ENCODE peak calls at places on chromosomes 6 and 20, in nine cellular contexts. One of them, this sample, is unnamed.

GRCh38 chr6:146422789-146423188 is 120.8 kb upstream of the RAB32 start:
- DNase-seq in lower lobe of right lung: no peak
- DNase-seq in left ventricle myocardium inferior: no peak
- DNase-seq in prostate gland: no peak
- DNase-seq in stomach: no peak
- DNase-seq in heart left ventricle: no peak
- DNase-seq in psoas muscle: no peak
- DNase-seq in fibroblast of lung: no peak
- DNase-seq in A673: no peak
- DNase-seq in this sample: no peak

GRCh38 chr20:58891686-58892125 is 39.2 kb downstream of the GNAS start:
- DNase-seq in prostate gland: no peak
- DNase-seq in fibroblast of lung: peak; percentile 45
- DNase-seq in lower lobe of right lung: peak; percentile 66
- DNase-seq in stomach: peak; percentile 37
- DNase-seq in left ventricle myocardium inferior: peak; percentile 29
- DNase-seq in A673: peak; percentile 66
- DNase-seq in heart left ventricle: peak; percentile 70
- DNase-seq in psoas muscle: peak; percentile 53
- DNase-seq in this sample: no peak

GRCh38 chr20:59483481-59483880 is 120.9 kb upstream of the PHACTR3 start:
- DNase-seq in left ventricle myocardium inferior: no peak
- DNase-seq in prostate gland: no peak
- DNase-seq in psoas muscle: no peak
- DNase-seq in lower lobe of right lung: no peak
- DNase-seq in heart left ventricle: no peak
- DNase-seq in A673: no peak
- DNase-seq in stomach: no peak
- DNase-seq in fibroblast of lung: no peak
- DNase-seq in this sample: no peak

GRCh38 chr6:44820366-44821158 is 433.1 kb downstream of the CDC5L start:
- DNase-seq in left ventricle myocardium inferior: no peak
- DNase-seq in psoas muscle: no peak
- DNase-seq in prostate gland: no peak
- DNase-seq in A673: no peak
- DNase-seq in lower lobe of right lung: no peak
- DNase-seq in stomach: no peak
- DNase-seq in fibroblast of lung: no peak
- DNase-seq in heart left ventricle: no peak
- DNase-seq in this sample: peak; percentile 8

GRCh38 chr6:1736346-1737105 is 126.8 kb downstream of the FOXC1 start:
- DNase-seq in heart left ventricle: no peak
- DNase-seq in left ventricle myocardium inferior: no peak
- DNase-seq in prostate gland: no peak
- DNase-seq in psoas muscle: no peak
- DNase-seq in stomach: no peak
- DNase-seq in A673: no peak
- DNase-seq in lower lobe of right lung: no peak
- DNase-seq in fibroblast of lung: no peak
- DNase-seq in this sample: no peak

GRCh38 chr6:67663105-67663895 is 971.8 kb upstream of the ADGRB3 start:
- DNase-seq in lower lobe of right lung: no peak
- DNase-seq in stomach: no peak
- DNase-seq in prostate gland: no peak
- DNase-seq in left ventricle myocardium inferior: no peak
- DNase-seq in heart left ventricle: peak; percentile 40
- DNase-seq in fibroblast of lung: no peak
- DNase-seq in A673: no peak
- DNase-seq in psoas muscle: no peak
- DNase-seq in this sample: no peak

GRCh38 chr6:135331002-135331401 is 149.9 kb downstream of the MYB start:
- DNase-seq in A673: no peak
- DNase-seq in stomach: no peak
- DNase-seq in fibroblast of lung: no peak
- DNase-seq in prostate gland: no peak
- DNase-seq in lower lobe of right lung: no peak
- DNase-seq in psoas muscle: no peak
- DNase-seq in left ventricle myocardium inferior: no peak
- DNase-seq in heart left ventricle: no peak
- DNase-seq in this sample: no peak

GRCh38 chr6:1057490-1058135 is 254.3 kb upstream of the FOXQ1 start:
- DNase-seq in stomach: no peak
- DNase-seq in A673: no peak
- DNase-seq in heart left ventricle: no peak
- DNase-seq in prostate gland: no peak
- DNase-seq in fibroblast of lung: no peak
- DNase-seq in lower lobe of right lung: no peak
- DNase-seq in left ventricle myocardium inferior: no peak
- DNase-seq in psoas muscle: no peak
- DNase-seq in this sample: no peak

GRCh38 chr6:170451762-170452651 is 101.1 kb downstream of the PSMB1 start:
- DNase-seq in fibroblast of lung: no peak
- DNase-seq in A673: no peak
- DNase-seq in prostate gland: no peak
- DNase-seq in psoas muscle: peak; percentile 4
- DNase-seq in lower lobe of right lung: no peak
- DNase-seq in left ventricle myocardium inferior: no peak
- DNase-seq in heart left ventricle: no peak
- DNase-seq in stomach: no peak
- DNase-seq in this sample: no peak

GRCh38 chr6:153309666-153310065 is 178.6 kb upstream of the RGS17 start:
- DNase-seq in left ventricle myocardium inferior: no peak
- DNase-seq in psoas muscle: no peak
- DNase-seq in heart left ventricle: no peak
- DNase-seq in prostate gland: no peak
- DNase-seq in fibroblast of lung: no peak
- DNase-seq in lower lobe of right lung: no peak
- DNase-seq in stomach: no peak
- DNase-seq in A673: peak; percentile 61
- DNase-seq in this sample: no peak

GRCh38 chr20:58579069-58579818 is 64.0 kb upstream of the APCDD1L start:
- DNase-seq in left ventricle myocardium inferior: no peak
- DNase-seq in prostate gland: no peak
- DNase-seq in heart left ventricle: no peak
- DNase-seq in psoas muscle: no peak
- DNase-seq in A673: no peak
- DNase-seq in stomach: no peak
- DNase-seq in fibroblast of lung: no peak
- DNase-seq in lower lobe of right lung: no peak
- DNase-seq in this sample: no peak

GRCh38 chr20:61936701-61937131 is 129.0 kb downstream of the TAF4 start:
- DNase-seq in heart left ventricle: no peak
- DNase-seq in fibroblast of lung: no peak
- DNase-seq in stomach: no peak
- DNase-seq in prostate gland: no peak
- DNase-seq in A673: no peak
- DNase-seq in psoas muscle: no peak
- DNase-seq in left ventricle myocardium inferior: peak; percentile 3
- DNase-seq in lower lobe of right lung: peak; percentile 36
- DNase-seq in this sample: no peak

GRCh38 chr6:9397981-9398559 is 962.7 kb upstream of the SLC35B3 start:
- DNase-seq in heart left ventricle: peak; percentile 62
- DNase-seq in A673: no peak
- DNase-seq in left ventricle myocardium inferior: peak; percentile 53
- DNase-seq in stomach: peak; percentile 85
- DNase-seq in psoas muscle: no peak
- DNase-seq in fibroblast of lung: no peak
- DNase-seq in lower lobe of right lung: peak; percentile 48
- DNase-seq in prostate gland: peak; percentile 78
- DNase-seq in this sample: no peak

GRCh38 chr6:35733633-35734032 is 3.2 kb upstream of the ARMC12 start:
- DNase-seq in fibroblast of lung: no peak
- DNase-seq in lower lobe of right lung: no peak
- DNase-seq in A673: no peak
- DNase-seq in psoas muscle: no peak
- DNase-seq in left ventricle myocardium inferior: no peak
- DNase-seq in stomach: peak; percentile 42
- DNase-seq in heart left ventricle: no peak
- DNase-seq in prostate gland: peak; percentile 72
- DNase-seq in this sample: no peak

GRCh38 chr6:159691133-159691962 is 1.7 kb downstream of the SOD2 start:
- DNase-seq in lower lobe of right lung: no peak
- DNase-seq in psoas muscle: no peak
- DNase-seq in left ventricle myocardium inferior: no peak
- DNase-seq in stomach: no peak
- DNase-seq in prostate gland: peak; percentile 48
- DNase-seq in heart left ventricle: no peak
- DNase-seq in fibroblast of lung: peak; percentile 94
- DNase-seq in A673: peak; percentile 83
- DNase-seq in this sample: peak; percentile 64

GRCh38 chr20:44494266-44494665 is 18.6 kb downstream of the TTPAL start:
- DNase-seq in psoas muscle: no peak
- DNase-seq in fibroblast of lung: peak; percentile 70
- DNase-seq in stomach: no peak
- DNase-seq in left ventricle myocardium inferior: no peak
- DNase-seq in prostate gland: no peak
- DNase-seq in A673: no peak
- DNase-seq in heart left ventricle: no peak
- DNase-seq in lower lobe of right lung: no peak
- DNase-seq in this sample: no peak

GRCh38 chr6:157822221-157823000 is 635 bp upstream of the SNX9 start:
- DNase-seq in A673: no peak
- DNase-seq in stomach: no peak
- DNase-seq in lower lobe of right lung: peak; percentile 46
- DNase-seq in left ventricle myocardium inferior: peak; percentile 25
- DNase-seq in fibroblast of lung: no peak
- DNase-seq in heart left ventricle: peak; percentile 69
- DNase-seq in prostate gland: no peak
- DNase-seq in psoas muscle: peak; percentile 37
- DNase-seq in this sample: peak; percentile 14

GRCh38 chr6:159464827-159465226 is 228.2 kb downstream of the SOD2 start:
- DNase-seq in lower lobe of right lung: no peak
- DNase-seq in fibroblast of lung: no peak
- DNase-seq in left ventricle myocardium inferior: no peak
- DNase-seq in psoas muscle: no peak
- DNase-seq in heart left ventricle: no peak
- DNase-seq in stomach: no peak
- DNase-seq in A673: no peak
- DNase-seq in prostate gland: no peak
- DNase-seq in this sample: no peak

GRCh38 chr20:33568378-33569289 is 78.7 kb downstream of the CBFA2T2 start:
- DNase-seq in psoas muscle: no peak
- DNase-seq in A673: peak; percentile 30
- DNase-seq in left ventricle myocardium inferior: peak; percentile 44
- DNase-seq in heart left ventricle: no peak
- DNase-seq in prostate gland: no peak
- DNase-seq in stomach: no peak
- DNase-seq in fibroblast of lung: peak; percentile 15
- DNase-seq in lower lobe of right lung: no peak
- DNase-seq in this sample: no peak

GRCh38 chr6:137740967-137741761 is 125.9 kb upstream of the TNFAIP3 start:
- DNase-seq in fibroblast of lung: no peak
- DNase-seq in left ventricle myocardium inferior: no peak
- DNase-seq in psoas muscle: no peak
- DNase-seq in prostate gland: no peak
- DNase-seq in stomach: no peak
- DNase-seq in A673: no peak
- DNase-seq in heart left ventricle: no peak
- DNase-seq in lower lobe of right lung: no peak
- DNase-seq in this sample: no peak
- TF ChIP-seq CTCF in fibroblast of lung: no peak
- TF ChIP-seq CTCF in left ventricle myocardium inferior: no peak
- TF ChIP-seq CTCF in psoas muscle: no peak
- TF ChIP-seq CTCF in prostate gland: no peak
- TF ChIP-seq CTCF in stomach: no peak
- TF ChIP-seq CTCF in A673: no peak
- TF ChIP-seq CTCF in heart left ventricle: no peak
- TF ChIP-seq CTCF in lower lobe of right lung: no peak
- TF ChIP-seq CTCF in this sample: no peak

GRCh38 chr20:63546256-63546655 is 1.3 kb downstream of the SRMS start:
- DNase-seq in left ventricle myocardium inferior: no peak
- DNase-seq in stomach: no peak
- DNase-seq in heart left ventricle: no peak
- DNase-seq in psoas muscle: no peak
- DNase-seq in fibroblast of lung: no peak
- DNase-seq in lower lobe of right lung: no peak
- DNase-seq in prostate gland: no peak
- DNase-seq in A673: no peak
- DNase-seq in this sample: no peak
- H3K27ac ChIP-seq in left ventricle myocardium inferior: no peak overlapping the region
- H3K27ac ChIP-seq in stomach: no peak overlapping the region
- H3K27ac ChIP-seq in heart left ventricle: no peak overlapping the region
- H3K27ac ChIP-seq in psoas muscle: no peak overlapping the region
- H3K27ac ChIP-seq in fibroblast of lung: no peak overlapping the region
- H3K27ac ChIP-seq in lower lobe of right lung: no peak overlapping the region
- H3K27ac ChIP-seq in prostate gland: no peak overlapping the region
- H3K27ac ChIP-seq in A673: no peak overlapping the region
- H3K27ac ChIP-seq in this sample: peak overlapping the region; percentile 79

GRCh38 chr6:84284428-84285033 is 57.1 kb upstream of the CEP162 start:
- DNase-seq in fibroblast of lung: peak; percentile 27
- DNase-seq in heart left ventricle: no peak
- DNase-seq in prostate gland: no peak
- DNase-seq in psoas muscle: no peak
- DNase-seq in stomach: no peak
- DNase-seq in lower lobe of right lung: no peak
- DNase-seq in A673: peak; percentile 16
- DNase-seq in left ventricle myocardium inferior: no peak
- DNase-seq in this sample: no peak
- TF ChIP-seq CTCF in fibroblast of lung: peak; percentile 47
- TF ChIP-seq CTCF in heart left ventricle: no peak
- TF ChIP-seq CTCF in prostate gland: no peak
- TF ChIP-seq CTCF in psoas muscle: peak; percentile 13
- TF ChIP-seq CTCF in stomach: no peak
- TF ChIP-seq CTCF in lower lobe of right lung: no peak
- TF ChIP-seq CTCF in A673: peak; percentile 54
- TF ChIP-seq CTCF in left ventricle myocardium inferior: no peak
- TF ChIP-seq CTCF in this sample: no peak

DNA sequence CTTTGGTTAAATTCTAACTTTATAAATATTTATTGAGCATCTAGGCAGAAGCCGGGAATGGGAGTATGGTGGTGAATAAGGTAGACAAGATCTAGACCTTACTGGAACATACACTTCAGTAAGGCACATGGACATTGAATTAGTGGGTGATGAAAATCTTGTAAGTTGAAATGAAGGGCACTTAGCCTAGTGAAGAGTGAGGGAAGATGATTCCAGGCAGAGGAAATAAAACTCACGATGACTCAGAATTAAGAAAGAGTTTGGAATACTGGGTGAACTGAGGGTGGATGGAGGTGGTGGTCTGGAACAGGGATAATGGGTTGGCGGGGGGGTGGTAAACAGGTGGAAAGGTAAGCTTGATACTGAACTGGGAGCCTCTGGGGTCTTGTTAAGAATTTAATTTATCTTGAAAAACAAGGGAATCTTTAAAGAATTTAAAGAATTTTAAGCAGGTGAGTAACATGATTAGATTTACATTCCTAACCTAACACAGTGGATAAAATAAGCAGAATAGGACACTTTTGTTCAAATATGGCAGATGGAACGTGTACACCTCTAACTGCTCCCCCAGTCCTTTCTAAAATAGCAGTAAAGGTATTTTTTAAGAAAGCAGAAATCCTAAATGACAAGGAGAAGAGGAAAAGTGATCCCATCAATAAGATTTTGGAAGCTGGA is 75.2 kb upstream of the ARHGAP18 start:
- DNase-seq in prostate gland: no peak
- DNase-seq in A673: no peak
- DNase-seq in fibroblast of lung: peak; percentile 21
- DNase-seq in stomach: no peak
- DNase-seq in lower lobe of right lung: no peak
- DNase-seq in left ventricle myocardium inferior: no peak
- DNase-seq in psoas muscle: no peak
- DNase-seq in heart left ventricle: no peak
- DNase-seq in this sample: no peak
- H3K27ac ChIP-seq in prostate gland: no peak overlapping the region
- H3K27ac ChIP-seq in A673: no peak overlapping the region
- H3K27ac ChIP-seq in fibroblast of lung: no peak overlapping the region
- H3K27ac ChIP-seq in stomach: no peak overlapping the region
- H3K27ac ChIP-seq in lower lobe of right lung: no peak overlapping the region
- H3K27ac ChIP-seq in left ventricle myocardium inferior: no peak overlapping the region
- H3K27ac ChIP-seq in psoas muscle: no peak overlapping the region
- H3K27ac ChIP-seq in heart left ventricle: no peak overlapping the region
- H3K27ac ChIP-seq in this sample: no peak overlapping the region

This sample was measured in RWPE1.